ENCODE peak calls at places on chromosomes 11 and 22, in ten cellular contexts. One of them, this sample, is unnamed.

GRCh38 chr22:25800766-25801165 is 58.8 kb downstream of the MYO18B start:
- DNase-seq in nephron progenitor cell: no peak
- DNase-seq in naive B cell: no peak
- DNase-seq in fibroblast of the aortic adventitia: no peak
- DNase-seq in GM23338: no peak
- DNase-seq in cardiac muscle cell: no peak
- DNase-seq in activated CD4-positive, alpha-beta T cell treated with anti-CD3 and anti-CD28 coated beads for 4 hours: no peak
- DNase-seq in WTC11: no peak
- DNase-seq in CD4-positive, alpha-beta T cell: no peak
- DNase-seq in epithelial cell of esophagus: no peak
- DNase-seq in this sample: no peak

GRCh38 chr11:45468265-45468856 is 182.2 kb upstream of the SYT13 start:
- DNase-seq in nephron progenitor cell: peak; percentile 30
- DNase-seq in naive B cell: no peak
- DNase-seq in fibroblast of the aortic adventitia: no peak
- DNase-seq in GM23338: peak; percentile 42
- DNase-seq in cardiac muscle cell: peak; percentile 92
- DNase-seq in activated CD4-positive, alpha-beta T cell treated with anti-CD3 and anti-CD28 coated beads for 4 hours: no peak
- DNase-seq in WTC11: no peak
- DNase-seq in CD4-positive, alpha-beta T cell: no peak
- DNase-seq in epithelial cell of esophagus: no peak
- DNase-seq in this sample: no peak

GRCh38 chr22:48343461-48343860 is 1484.2 kb downstream of the BRD1 start:
- DNase-seq in nephron progenitor cell: no peak
- DNase-seq in naive B cell: no peak
- DNase-seq in fibroblast of the aortic adventitia: no peak
- DNase-seq in GM23338: no peak
- DNase-seq in cardiac muscle cell: no peak
- DNase-seq in activated CD4-positive, alpha-beta T cell treated with anti-CD3 and anti-CD28 coated beads for 4 hours: no peak
- DNase-seq in WTC11: no peak
- DNase-seq in CD4-positive, alpha-beta T cell: no peak
- DNase-seq in epithelial cell of esophagus: no peak
- DNase-seq in this sample: no peak

GRCh38 chr22:45472426-45472825 is 30.3 kb upstream of the FBLN1 start:
- DNase-seq in nephron progenitor cell: no peak
- DNase-seq in naive B cell: no peak
- DNase-seq in fibroblast of the aortic adventitia: no peak
- DNase-seq in GM23338: no peak
- DNase-seq in cardiac muscle cell: no peak
- DNase-seq in activated CD4-positive, alpha-beta T cell treated with anti-CD3 and anti-CD28 coated beads for 4 hours: no peak
- DNase-seq in WTC11: no peak
- DNase-seq in CD4-positive, alpha-beta T cell: no peak
- DNase-seq in epithelial cell of esophagus: peak; percentile 17
- DNase-seq in this sample: no peak

GRCh38 chr11:69376155-69377028 is 82.4 kb downstream of the MYEOV start:
- DNase-seq in nephron progenitor cell: no peak
- DNase-seq in naive B cell: no peak
- DNase-seq in fibroblast of the aortic adventitia: no peak
- DNase-seq in GM23338: no peak
- DNase-seq in cardiac muscle cell: no peak
- DNase-seq in activated CD4-positive, alpha-beta T cell treated with anti-CD3 and anti-CD28 coated beads for 4 hours: no peak
- DNase-seq in WTC11: no peak
- DNase-seq in CD4-positive, alpha-beta T cell: no peak
- DNase-seq in epithelial cell of esophagus: peak; percentile 43
- DNase-seq in this sample: no peak

GRCh38 chr11:69911310-69912160 is 92.3 kb upstream of the FGF3 start:
- DNase-seq in nephron progenitor cell: peak; percentile 3
- DNase-seq in naive B cell: no peak
- DNase-seq in fibroblast of the aortic adventitia: no peak
- DNase-seq in GM23338: no peak
- DNase-seq in cardiac muscle cell: no peak
- DNase-seq in activated CD4-positive, alpha-beta T cell treated with anti-CD3 and anti-CD28 coated beads for 4 hours: no peak
- DNase-seq in WTC11: peak; percentile 14
- DNase-seq in CD4-positive, alpha-beta T cell: no peak
- DNase-seq in epithelial cell of esophagus: no peak
- DNase-seq in this sample: peak; percentile 19

GRCh38 chr11:94545641-94546470 is 2.1 kb downstream of the FUT4 start:
- DNase-seq in nephron progenitor cell: no peak
- DNase-seq in naive B cell: no peak
- DNase-seq in fibroblast of the aortic adventitia: no peak
- DNase-seq in GM23338: peak; percentile 24
- DNase-seq in cardiac muscle cell: no peak
- DNase-seq in activated CD4-positive, alpha-beta T cell treated with anti-CD3 and anti-CD28 coated beads for 4 hours: no peak
- DNase-seq in WTC11: no peak
- DNase-seq in CD4-positive, alpha-beta T cell: no peak
- DNase-seq in epithelial cell of esophagus: no peak
- DNase-seq in this sample: no peak

GRCh38 chr11:6735306-6735705 is 36.5 kb downstream of the OR2AG2 start:
- DNase-seq in nephron progenitor cell: no peak
- DNase-seq in naive B cell: no peak
- DNase-seq in fibroblast of the aortic adventitia: no peak
- DNase-seq in GM23338: no peak
- DNase-seq in cardiac muscle cell: no peak
- DNase-seq in activated CD4-positive, alpha-beta T cell treated with anti-CD3 and anti-CD28 coated beads for 4 hours: peak; percentile 26
- DNase-seq in WTC11: no peak
- DNase-seq in CD4-positive, alpha-beta T cell: no peak
- DNase-seq in epithelial cell of esophagus: peak; percentile 18
- DNase-seq in this sample: no peak

GRCh38 chr11:68076371-68077042 is 37.7 kb downstream of the TCIRG1 start:
- DNase-seq in nephron progenitor cell: no peak
- DNase-seq in naive B cell: no peak
- DNase-seq in fibroblast of the aortic adventitia: no peak
- DNase-seq in GM23338: no peak
- DNase-seq in cardiac muscle cell: no peak
- DNase-seq in activated CD4-positive, alpha-beta T cell treated with anti-CD3 and anti-CD28 coated beads for 4 hours: no peak
- DNase-seq in WTC11: no peak
- DNase-seq in CD4-positive, alpha-beta T cell: no peak
- DNase-seq in epithelial cell of esophagus: no peak
- DNase-seq in this sample: no peak

GRCh38 chr11:95993438-95994339 is 69.8 kb upstream of the MTMR2 start:
- DNase-seq in nephron progenitor cell: no peak
- DNase-seq in naive B cell: no peak
- DNase-seq in fibroblast of the aortic adventitia: no peak
- DNase-seq in GM23338: no peak
- DNase-seq in cardiac muscle cell: peak; percentile 29
- DNase-seq in activated CD4-positive, alpha-beta T cell treated with anti-CD3 and anti-CD28 coated beads for 4 hours: no peak
- DNase-seq in WTC11: no peak
- DNase-seq in CD4-positive, alpha-beta T cell: no peak
- DNase-seq in epithelial cell of esophagus: no peak
- DNase-seq in this sample: no peak

GRCh38 chr11:20065040-20065805 is 95.1 kb downstream of the DBX1 start:
- DNase-seq in nephron progenitor cell: no peak
- DNase-seq in naive B cell: no peak
- DNase-seq in fibroblast of the aortic adventitia: no peak
- DNase-seq in GM23338: peak; percentile 71
- DNase-seq in cardiac muscle cell: no peak
- DNase-seq in activated CD4-positive, alpha-beta T cell treated with anti-CD3 and anti-CD28 coated beads for 4 hours: no peak
- DNase-seq in WTC11: no peak
- DNase-seq in CD4-positive, alpha-beta T cell: no peak
- DNase-seq in epithelial cell of esophagus: no peak
- DNase-seq in this sample: no peak

GRCh38 chr11:47425611-47426010 is 628 bp downstream of the PSMC3 start:
- DNase-seq in nephron progenitor cell: no peak
- DNase-seq in naive B cell: no peak
- DNase-seq in fibroblast of the aortic adventitia: no peak
- DNase-seq in GM23338: no peak
- DNase-seq in cardiac muscle cell: no peak
- DNase-seq in activated CD4-positive, alpha-beta T cell treated with anti-CD3 and anti-CD28 coated beads for 4 hours: no peak
- DNase-seq in WTC11: no peak
- DNase-seq in CD4-positive, alpha-beta T cell: no peak
- DNase-seq in epithelial cell of esophagus: no peak
- DNase-seq in this sample: no peak

GRCh38 chr22:31968022-31968421 is 23.7 kb downstream of the YWHAH start:
- DNase-seq in nephron progenitor cell: no peak
- DNase-seq in naive B cell: no peak
- DNase-seq in fibroblast of the aortic adventitia: no peak
- DNase-seq in GM23338: no peak
- DNase-seq in cardiac muscle cell: no peak
- DNase-seq in activated CD4-positive, alpha-beta T cell treated with anti-CD3 and anti-CD28 coated beads for 4 hours: no peak
- DNase-seq in WTC11: no peak
- DNase-seq in CD4-positive, alpha-beta T cell: no peak
- DNase-seq in epithelial cell of esophagus: no peak
- DNase-seq in this sample: no peak

GRCh38 chr22:28023036-28023435 is 104.0 kb upstream of the PITPNB start:
- DNase-seq in nephron progenitor cell: no peak
- DNase-seq in naive B cell: no peak
- DNase-seq in fibroblast of the aortic adventitia: no peak
- DNase-seq in GM23338: no peak
- DNase-seq in cardiac muscle cell: no peak
- DNase-seq in activated CD4-positive, alpha-beta T cell treated with anti-CD3 and anti-CD28 coated beads for 4 hours: no peak
- DNase-seq in WTC11: no peak
- DNase-seq in CD4-positive, alpha-beta T cell: no peak
- DNase-seq in epithelial cell of esophagus: no peak
- DNase-seq in this sample: no peak

GRCh38 chr11:46235777-46236688 is 41.4 kb upstream of the CREB3L1 start:
- DNase-seq in nephron progenitor cell: no peak
- DNase-seq in naive B cell: no peak
- DNase-seq in fibroblast of the aortic adventitia: peak; percentile 18
- DNase-seq in GM23338: no peak
- DNase-seq in cardiac muscle cell: peak; percentile 81
- DNase-seq in activated CD4-positive, alpha-beta T cell treated with anti-CD3 and anti-CD28 coated beads for 4 hours: no peak
- DNase-seq in WTC11: no peak
- DNase-seq in CD4-positive, alpha-beta T cell: no peak
- DNase-seq in epithelial cell of esophagus: peak; percentile 55
- DNase-seq in this sample: no peak

GRCh38 chr11:121479839-121480238 is 27.1 kb upstream of the SORL1-AS1 start:
- DNase-seq in nephron progenitor cell: no peak
- DNase-seq in naive B cell: no peak
- DNase-seq in fibroblast of the aortic adventitia: no peak
- DNase-seq in GM23338: no peak
- DNase-seq in cardiac muscle cell: no peak
- DNase-seq in activated CD4-positive, alpha-beta T cell treated with anti-CD3 and anti-CD28 coated beads for 4 hours: no peak
- DNase-seq in WTC11: peak; percentile 39
- DNase-seq in CD4-positive, alpha-beta T cell: no peak
- DNase-seq in epithelial cell of esophagus: no peak
- DNase-seq in this sample: no peak

GRCh38 chr11:3822312-3822711 is 14.0 kb downstream of the PGAP2 start:
- DNase-seq in nephron progenitor cell: no peak
- DNase-seq in naive B cell: no peak
- DNase-seq in fibroblast of the aortic adventitia: no peak
- DNase-seq in GM23338: no peak
- DNase-seq in cardiac muscle cell: no peak
- DNase-seq in activated CD4-positive, alpha-beta T cell treated with anti-CD3 and anti-CD28 coated beads for 4 hours: no peak
- DNase-seq in WTC11: no peak
- DNase-seq in CD4-positive, alpha-beta T cell: no peak
- DNase-seq in epithelial cell of esophagus: no peak
- DNase-seq in this sample: no peak

GRCh38 chr11:72228229-72228843 is 3.8 kb downstream of the INPPL1 start:
- DNase-seq in nephron progenitor cell: peak; percentile 25
- DNase-seq in naive B cell: no peak
- DNase-seq in fibroblast of the aortic adventitia: peak; percentile 35
- DNase-seq in GM23338: peak; percentile 33
- DNase-seq in cardiac muscle cell: no peak
- DNase-seq in activated CD4-positive, alpha-beta T cell treated with anti-CD3 and anti-CD28 coated beads for 4 hours: no peak
- DNase-seq in WTC11: no peak
- DNase-seq in CD4-positive, alpha-beta T cell: no peak
- DNase-seq in epithelial cell of esophagus: peak; percentile 49
- DNase-seq in this sample: peak; percentile 43

GRCh38 chr11:119194811-119195210 is 9.5 kb downstream of the NHERF4 start:
- DNase-seq in nephron progenitor cell: no peak
- DNase-seq in naive B cell: no peak
- DNase-seq in fibroblast of the aortic adventitia: no peak
- DNase-seq in GM23338: no peak
- DNase-seq in cardiac muscle cell: no peak
- DNase-seq in activated CD4-positive, alpha-beta T cell treated with anti-CD3 and anti-CD28 coated beads for 4 hours: no peak
- DNase-seq in WTC11: no peak
- DNase-seq in CD4-positive, alpha-beta T cell: no peak
- DNase-seq in epithelial cell of esophagus: no peak
- DNase-seq in this sample: no peak

GRCh38 chr11:2808850-2809847 is 76.4 kb downstream of the CDKN1C start:
- DNase-seq in nephron progenitor cell: no peak
- DNase-seq in naive B cell: no peak
- DNase-seq in fibroblast of the aortic adventitia: no peak
- DNase-seq in GM23338: no peak
- DNase-seq in cardiac muscle cell: no peak
- DNase-seq in activated CD4-positive, alpha-beta T cell treated with anti-CD3 and anti-CD28 coated beads for 4 hours: no peak
- DNase-seq in WTC11: peak; percentile 4
- DNase-seq in CD4-positive, alpha-beta T cell: no peak
- DNase-seq in epithelial cell of esophagus: no peak
- DNase-seq in this sample: peak; percentile 5

GRCh38 chr22:40797427-40797826 is 21.7 kb downstream of the SLC25A17 start:
- DNase-seq in nephron progenitor cell: no peak
- DNase-seq in naive B cell: no peak
- DNase-seq in fibroblast of the aortic adventitia: peak; percentile 26
- DNase-seq in GM23338: no peak
- DNase-seq in cardiac muscle cell: no peak
- DNase-seq in activated CD4-positive, alpha-beta T cell treated with anti-CD3 and anti-CD28 coated beads for 4 hours: no peak
- DNase-seq in WTC11: no peak
- DNase-seq in CD4-positive, alpha-beta T cell: no peak
- DNase-seq in epithelial cell of esophagus: peak; percentile 13
- DNase-seq in this sample: no peak

GRCh38 chr11:19938866-19939265 is 221.4 kb downstream of the DBX1 start:
- DNase-seq in nephron progenitor cell: no peak
- DNase-seq in naive B cell: no peak
- DNase-seq in fibroblast of the aortic adventitia: no peak
- DNase-seq in GM23338: no peak
- DNase-seq in cardiac muscle cell: no peak
- DNase-seq in activated CD4-positive, alpha-beta T cell treated with anti-CD3 and anti-CD28 coated beads for 4 hours: no peak
- DNase-seq in WTC11: no peak
- DNase-seq in CD4-positive, alpha-beta T cell: no peak
- DNase-seq in epithelial cell of esophagus: peak; percentile 66
- DNase-seq in this sample: no peak

GRCh38 chr11:404551-405264 is 10.1 kb downstream of the SIGIRR start:
- DNase-seq in nephron progenitor cell: peak; percentile 1
- DNase-seq in naive B cell: no peak
- DNase-seq in fibroblast of the aortic adventitia: no peak
- DNase-seq in GM23338: no peak
- DNase-seq in cardiac muscle cell: no peak
- DNase-seq in activated CD4-positive, alpha-beta T cell treated with anti-CD3 and anti-CD28 coated beads for 4 hours: no peak
- DNase-seq in WTC11: peak; percentile 10
- DNase-seq in CD4-positive, alpha-beta T cell: no peak
- DNase-seq in epithelial cell of esophagus: no peak
- DNase-seq in this sample: no peak

GRCh38 chr22:32561163-32561562 is 86.6 kb downstream of the FBXO7 start:
- DNase-seq in nephron progenitor cell: no peak
- DNase-seq in naive B cell: no peak
- DNase-seq in fibroblast of the aortic adventitia: no peak
- DNase-seq in GM23338: no peak
- DNase-seq in cardiac muscle cell: no peak
- DNase-seq in activated CD4-positive, alpha-beta T cell treated with anti-CD3 and anti-CD28 coated beads for 4 hours: no peak
- DNase-seq in WTC11: no peak
- DNase-seq in CD4-positive, alpha-beta T cell: no peak
- DNase-seq in epithelial cell of esophagus: peak; percentile 39
- DNase-seq in this sample: no peak

GRCh38 chr11:14422052-14422813 is 63.2 kb upstream of the RRAS2 start:
- DNase-seq in nephron progenitor cell: peak; percentile 59
- DNase-seq in naive B cell: no peak
- DNase-seq in fibroblast of the aortic adventitia: peak; percentile 100
- DNase-seq in GM23338: peak; percentile 91
- DNase-seq in cardiac muscle cell: peak; percentile 100
- DNase-seq in activated CD4-positive, alpha-beta T cell treated with anti-CD3 and anti-CD28 coated beads for 4 hours: no peak
- DNase-seq in WTC11: peak; percentile 69
- DNase-seq in CD4-positive, alpha-beta T cell: no peak
- DNase-seq in epithelial cell of esophagus: peak; percentile 98
- DNase-seq in this sample: peak; percentile 89

GRCh38 chr11:72227316-72228228 is 3.0 kb downstream of the INPPL1 start:
- DNase-seq in nephron progenitor cell: no peak
- DNase-seq in naive B cell: no peak
- DNase-seq in fibroblast of the aortic adventitia: no peak
- DNase-seq in GM23338: no peak
- DNase-seq in cardiac muscle cell: no peak
- DNase-seq in activated CD4-positive, alpha-beta T cell treated with anti-CD3 and anti-CD28 coated beads for 4 hours: no peak
- DNase-seq in WTC11: no peak
- DNase-seq in CD4-positive, alpha-beta T cell: no peak
- DNase-seq in epithelial cell of esophagus: peak; percentile 50
- DNase-seq in this sample: no peak

GRCh38 chr11:85263328-85263727 is 363.8 kb downstream of the DLG2 start:
- DNase-seq in nephron progenitor cell: no peak
- DNase-seq in naive B cell: no peak
- DNase-seq in fibroblast of the aortic adventitia: no peak
- DNase-seq in GM23338: no peak
- DNase-seq in cardiac muscle cell: no peak
- DNase-seq in activated CD4-positive, alpha-beta T cell treated with anti-CD3 and anti-CD28 coated beads for 4 hours: no peak
- DNase-seq in WTC11: no peak
- DNase-seq in CD4-positive, alpha-beta T cell: no peak
- DNase-seq in epithelial cell of esophagus: no peak
- DNase-seq in this sample: no peak

GRCh38 chr11:61080526-61080925 is 21.8 kb upstream of the CD5 start:
- DNase-seq in nephron progenitor cell: no peak
- DNase-seq in naive B cell: no peak
- DNase-seq in fibroblast of the aortic adventitia: no peak
- DNase-seq in GM23338: no peak
- DNase-seq in cardiac muscle cell: no peak
- DNase-seq in activated CD4-positive, alpha-beta T cell treated with anti-CD3 and anti-CD28 coated beads for 4 hours: no peak
- DNase-seq in WTC11: no peak
- DNase-seq in CD4-positive, alpha-beta T cell: peak; percentile 43
- DNase-seq in epithelial cell of esophagus: no peak
- DNase-seq in this sample: no peak